ENCODE peak calls at places on chromosomes 7 and 10, in seven cellular contexts. One of them, this sample, is unnamed.

GRCh38 chr10:91043173-91043910 is 122.5 kb upstream of the ANKRD1 start:
- DNase-seq in CD8-positive, alpha-beta memory T cell: no peak
- DNase-seq in MM.1S: peak
- DNase-seq in small intestine: peak
- DNase-seq in heart right ventricle: peak
- DNase-seq in lower lobe of right lung: no peak
- DNase-seq in hepatocyte: peak
- DNase-seq in this sample: no peak

GRCh38 chr10:15311249-15311884 is 59.7 kb downstream of the FAM171A1 start:
- DNase-seq in CD8-positive, alpha-beta memory T cell: no peak
- DNase-seq in MM.1S: no peak
- DNase-seq in small intestine: no peak
- DNase-seq in heart right ventricle: no peak
- DNase-seq in lower lobe of right lung: no peak
- DNase-seq in hepatocyte: no peak
- DNase-seq in this sample: no peak

GRCh38 chr7:121049897-121050296 is 61.4 kb downstream of the CPED1 start:
- DNase-seq in CD8-positive, alpha-beta memory T cell: no peak
- DNase-seq in MM.1S: no peak
- DNase-seq in small intestine: no peak
- DNase-seq in heart right ventricle: no peak
- DNase-seq in lower lobe of right lung: no peak
- DNase-seq in hepatocyte: no peak
- DNase-seq in this sample: no peak

GRCh38 chr10:22684707-22685106 is 29.7 kb downstream of the PIP4K2A start:
- DNase-seq in CD8-positive, alpha-beta memory T cell: no peak
- DNase-seq in MM.1S: no peak
- DNase-seq in small intestine: no peak
- DNase-seq in heart right ventricle: no peak
- DNase-seq in lower lobe of right lung: no peak
- DNase-seq in hepatocyte: no peak
- DNase-seq in this sample: no peak

GRCh38 chr7:113698556-113699220 is 220.1 kb downstream of the PPP1R3A start:
- DNase-seq in CD8-positive, alpha-beta memory T cell: no peak
- DNase-seq in MM.1S: peak
- DNase-seq in small intestine: peak
- DNase-seq in heart right ventricle: no peak
- DNase-seq in lower lobe of right lung: no peak
- DNase-seq in hepatocyte: peak
- DNase-seq in this sample: no peak

GRCh38 chr7:155985518-155986427 is 173.5 kb upstream of the SHH start:
- DNase-seq in CD8-positive, alpha-beta memory T cell: no peak
- DNase-seq in MM.1S: no peak
- DNase-seq in small intestine: no peak
- DNase-seq in heart right ventricle: no peak
- DNase-seq in lower lobe of right lung: no peak
- DNase-seq in hepatocyte: no peak
- DNase-seq in this sample: peak

GRCh38 chr7:153524070-153524601 is 528.1 kb upstream of the DPP6 start:
- DNase-seq in CD8-positive, alpha-beta memory T cell: no peak
- DNase-seq in MM.1S: no peak
- DNase-seq in small intestine: no peak
- DNase-seq in heart right ventricle: peak
- DNase-seq in lower lobe of right lung: no peak
- DNase-seq in hepatocyte: no peak
- DNase-seq in this sample: no peak

GRCh38 chr10:111756541-111757061 is 427.0 kb downstream of the GPAM start:
- DNase-seq in CD8-positive, alpha-beta memory T cell: no peak
- DNase-seq in MM.1S: peak
- DNase-seq in small intestine: peak
- DNase-seq in heart right ventricle: peak
- DNase-seq in lower lobe of right lung: peak
- DNase-seq in hepatocyte: peak
- DNase-seq in this sample: peak

GRCh38 chr10:3773465-3774017 is 11.5 kb downstream of the KLF6 start:
- DNase-seq in CD8-positive, alpha-beta memory T cell: no peak
- DNase-seq in MM.1S: no peak
- DNase-seq in small intestine: no peak
- DNase-seq in heart right ventricle: no peak
- DNase-seq in lower lobe of right lung: no peak
- DNase-seq in hepatocyte: no peak
- DNase-seq in this sample: no peak

GRCh38 chr7:138278601-138279000 is 181.5 kb upstream of the TRIM24 start:
- DNase-seq in CD8-positive, alpha-beta memory T cell: no peak
- DNase-seq in MM.1S: no peak
- DNase-seq in small intestine: no peak
- DNase-seq in heart right ventricle: no peak
- DNase-seq in lower lobe of right lung: no peak
- DNase-seq in hepatocyte: no peak
- DNase-seq in this sample: no peak

GRCh38 chr7:104962781-104963180 is 51.2 kb upstream of the KMT2E start:
- DNase-seq in CD8-positive, alpha-beta memory T cell: no peak
- DNase-seq in MM.1S: peak
- DNase-seq in small intestine: no peak
- DNase-seq in heart right ventricle: no peak
- DNase-seq in lower lobe of right lung: no peak
- DNase-seq in hepatocyte: no peak
- DNase-seq in this sample: no peak

GRCh38 chr7:4998244-4998643 is 39.3 kb upstream of the MMD2 start:
- DNase-seq in CD8-positive, alpha-beta memory T cell: no peak
- DNase-seq in MM.1S: no peak
- DNase-seq in small intestine: no peak
- DNase-seq in heart right ventricle: no peak
- DNase-seq in lower lobe of right lung: no peak
- DNase-seq in hepatocyte: no peak
- DNase-seq in this sample: no peak

GRCh38 chr7:156545989-156546388 is 94.6 kb upstream of the RNF32 start:
- DNase-seq in CD8-positive, alpha-beta memory T cell: no peak
- DNase-seq in MM.1S: no peak
- DNase-seq in small intestine: no peak
- DNase-seq in heart right ventricle: no peak
- DNase-seq in lower lobe of right lung: no peak
- DNase-seq in hepatocyte: no peak
- DNase-seq in this sample: no peak

GRCh38 chr7:96720843-96721242 is 11.2 kb upstream of the SEM1 start:
- DNase-seq in CD8-positive, alpha-beta memory T cell: no peak
- DNase-seq in MM.1S: no peak
- DNase-seq in small intestine: no peak
- DNase-seq in heart right ventricle: no peak
- DNase-seq in lower lobe of right lung: no peak
- DNase-seq in hepatocyte: peak
- DNase-seq in this sample: no peak

GRCh38 chr7:40827217-40828085 is 692.6 kb downstream of the SUGCT start:
- DNase-seq in CD8-positive, alpha-beta memory T cell: no peak
- DNase-seq in MM.1S: no peak
- DNase-seq in small intestine: peak
- DNase-seq in heart right ventricle: no peak
- DNase-seq in lower lobe of right lung: no peak
- DNase-seq in hepatocyte: peak
- DNase-seq in this sample: no peak

GRCh38 chr10:77849039-77849664 is 77.4 kb downstream of the DLG5 start:
- DNase-seq in CD8-positive, alpha-beta memory T cell: no peak
- DNase-seq in MM.1S: no peak
- DNase-seq in small intestine: peak
- DNase-seq in heart right ventricle: no peak
- DNase-seq in lower lobe of right lung: no peak
- DNase-seq in hepatocyte: peak
- DNase-seq in this sample: no peak

GRCh38 chr10:112208981-112209380 is 25.4 kb upstream of the GPAM start:
- DNase-seq in CD8-positive, alpha-beta memory T cell: no peak
- DNase-seq in MM.1S: no peak
- DNase-seq in small intestine: no peak
- DNase-seq in heart right ventricle: no peak
- DNase-seq in lower lobe of right lung: no peak
- DNase-seq in hepatocyte: no peak
- DNase-seq in this sample: no peak

GRCh38 chr7:123689250-123689649 is 33.6 kb downstream of the LMOD2 start:
- DNase-seq in CD8-positive, alpha-beta memory T cell: no peak
- DNase-seq in MM.1S: no peak
- DNase-seq in small intestine: no peak
- DNase-seq in heart right ventricle: no peak
- DNase-seq in lower lobe of right lung: no peak
- DNase-seq in hepatocyte: no peak
- DNase-seq in this sample: no peak

GRCh38 chr10:101161494-101162299 is 30.6 kb downstream of the TLX1 start:
- DNase-seq in CD8-positive, alpha-beta memory T cell: peak
- DNase-seq in MM.1S: peak
- DNase-seq in small intestine: peak
- DNase-seq in heart right ventricle: peak
- DNase-seq in lower lobe of right lung: peak
- DNase-seq in hepatocyte: peak
- DNase-seq in this sample: peak

GRCh38 chr7:131173148-131173890 is 154.4 kb upstream of the MKLN1 start:
- DNase-seq in CD8-positive, alpha-beta memory T cell: no peak
- DNase-seq in MM.1S: no peak
- DNase-seq in small intestine: no peak
- DNase-seq in heart right ventricle: no peak
- DNase-seq in lower lobe of right lung: no peak
- DNase-seq in hepatocyte: no peak
- DNase-seq in this sample: no peak

GRCh38 chr10:44397476-44398225 is 12.8 kb upstream of the CXCL12 start:
- DNase-seq in CD8-positive, alpha-beta memory T cell: no peak
- DNase-seq in MM.1S: no peak
- DNase-seq in small intestine: no peak
- DNase-seq in heart right ventricle: no peak
- DNase-seq in lower lobe of right lung: no peak
- DNase-seq in hepatocyte: no peak
- DNase-seq in this sample: no peak

GRCh38 chr7:128167316-128167691 is 73.8 kb upstream of the LEP start:
- DNase-seq in CD8-positive, alpha-beta memory T cell: no peak
- DNase-seq in MM.1S: no peak
- DNase-seq in small intestine: peak
- DNase-seq in heart right ventricle: no peak
- DNase-seq in lower lobe of right lung: no peak
- DNase-seq in hepatocyte: peak
- DNase-seq in this sample: no peak

GRCh38 chr7:5360971-5361370 is 62.7 kb downstream of the TNRC18 start:
- DNase-seq in CD8-positive, alpha-beta memory T cell: no peak
- DNase-seq in MM.1S: no peak
- DNase-seq in small intestine: no peak
- DNase-seq in heart right ventricle: no peak
- DNase-seq in lower lobe of right lung: no peak
- DNase-seq in hepatocyte: no peak
- DNase-seq in this sample: no peak

GRCh38 chr7:38220452-38220851 is 42.4 kb downstream of the STARD3NL start:
- DNase-seq in CD8-positive, alpha-beta memory T cell: peak
- DNase-seq in MM.1S: no peak
- DNase-seq in small intestine: peak
- DNase-seq in heart right ventricle: no peak
- DNase-seq in lower lobe of right lung: no peak
- DNase-seq in hepatocyte: no peak
- DNase-seq in this sample: no peak

GRCh38 chr7:90804370-90804769 is 208.2 kb downstream of the CDK14 start:
- DNase-seq in CD8-positive, alpha-beta memory T cell: no peak
- DNase-seq in MM.1S: no peak
- DNase-seq in small intestine: no peak
- DNase-seq in heart right ventricle: no peak
- DNase-seq in lower lobe of right lung: no peak
- DNase-seq in hepatocyte: no peak
- DNase-seq in this sample: no peak

GRCh38 chr7:110894111-110894510 is 196.8 kb upstream of the LRRN3 start:
- DNase-seq in CD8-positive, alpha-beta memory T cell: no peak
- DNase-seq in MM.1S: no peak
- DNase-seq in small intestine: no peak
- DNase-seq in heart right ventricle: no peak
- DNase-seq in lower lobe of right lung: no peak
- DNase-seq in hepatocyte: no peak
- DNase-seq in this sample: no peak

GRCh38 chr10:61812920-61813319 is 88.6 kb upstream of the ARID5B start:
- DNase-seq in CD8-positive, alpha-beta memory T cell: no peak
- DNase-seq in MM.1S: no peak
- DNase-seq in small intestine: no peak
- DNase-seq in heart right ventricle: no peak
- DNase-seq in lower lobe of right lung: no peak
- DNase-seq in hepatocyte: no peak
- DNase-seq in this sample: no peak

GRCh38 chr10:124119933-124120332 is 26.5 kb upstream of the CHST15 start:
- DNase-seq in CD8-positive, alpha-beta memory T cell: no peak
- DNase-seq in MM.1S: no peak
- DNase-seq in small intestine: no peak
- DNase-seq in heart right ventricle: peak
- DNase-seq in lower lobe of right lung: peak
- DNase-seq in hepatocyte: no peak
- DNase-seq in this sample: peak
- H3K27ac ChIP-seq in CD8-positive, alpha-beta memory T cell: no peak
- H3K27ac ChIP-seq in MM.1S: no peak
- H3K27ac ChIP-seq in small intestine: no peak
- H3K27ac ChIP-seq in heart right ventricle: no peak
- H3K27ac ChIP-seq in lower lobe of right lung: peak
- H3K27ac ChIP-seq in hepatocyte: no peak
- H3K27ac ChIP-seq in this sample: no peak

DNA sequence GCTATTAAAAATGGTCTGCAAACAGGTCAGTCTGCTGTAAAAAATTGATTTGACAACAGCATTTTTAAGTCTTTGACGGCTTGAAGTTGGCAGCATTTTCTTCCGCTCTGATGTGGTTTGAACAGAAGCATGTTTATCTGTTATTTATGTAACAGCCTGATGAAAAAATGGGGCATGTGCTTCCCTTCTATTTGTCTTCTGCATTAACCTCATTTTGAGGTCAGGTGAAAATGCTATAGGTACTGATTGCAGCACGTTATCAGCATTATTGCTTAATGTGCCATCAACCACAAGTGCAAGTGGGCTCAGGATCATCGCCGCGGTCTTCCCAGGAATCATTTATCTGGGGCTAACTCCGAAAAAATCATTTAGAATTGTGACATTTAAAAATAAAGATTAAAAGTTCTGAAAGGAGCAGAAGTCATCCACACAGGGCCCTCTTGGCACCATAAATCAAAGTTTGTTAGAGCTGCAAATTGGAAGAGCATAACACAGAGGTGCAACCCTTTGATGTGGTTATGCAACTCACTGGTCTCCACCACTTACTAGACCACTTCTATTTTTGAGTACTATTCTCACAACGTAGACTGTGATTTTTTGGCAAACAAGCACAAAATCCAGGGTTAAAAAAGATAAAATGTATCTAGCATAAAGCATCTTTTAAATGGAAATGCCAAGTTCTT is 307.6 kb downstream of the MDFIC start:
- DNase-seq in CD8-positive, alpha-beta memory T cell: peak
- DNase-seq in MM.1S: peak
- DNase-seq in small intestine: no peak
- DNase-seq in heart right ventricle: no peak
- DNase-seq in lower lobe of right lung: no peak
- DNase-seq in hepatocyte: no peak
- DNase-seq in this sample: no peak
- H3K27ac ChIP-seq in CD8-positive, alpha-beta memory T cell: no peak
- H3K27ac ChIP-seq in MM.1S: no peak
- H3K27ac ChIP-seq in small intestine: no peak
- H3K27ac ChIP-seq in heart right ventricle: no peak
- H3K27ac ChIP-seq in lower lobe of right lung: no peak
- H3K27ac ChIP-seq in hepatocyte: no peak
- H3K27ac ChIP-seq in this sample: no peak

GRCh38 chr7:151552352-151553028 is 32.8 kb upstream of the RHEB start:
- DNase-seq in CD8-positive, alpha-beta memory T cell: no peak
- DNase-seq in MM.1S: no peak
- DNase-seq in small intestine: peak
- DNase-seq in heart right ventricle: peak
- DNase-seq in lower lobe of right lung: peak
- DNase-seq in hepatocyte: peak
- DNase-seq in this sample: no peak
- H3K27ac ChIP-seq in CD8-positive, alpha-beta memory T cell: no peak
- H3K27ac ChIP-seq in MM.1S: no peak
- H3K27ac ChIP-seq in small intestine: no peak
- H3K27ac ChIP-seq in heart right ventricle: no peak
- H3K27ac ChIP-seq in lower lobe of right lung: no peak
- H3K27ac ChIP-seq in hepatocyte: no peak
- H3K27ac ChIP-seq in this sample: no peak

GRCh38 chr10:73891585-73891984 is 17.2 kb upstream of the CAMK2G start:
- DNase-seq in CD8-positive, alpha-beta memory T cell: no peak
- DNase-seq in MM.1S: no peak
- DNase-seq in small intestine: no peak
- DNase-seq in heart right ventricle: no peak
- DNase-seq in lower lobe of right lung: no peak
- DNase-seq in hepatocyte: no peak
- DNase-seq in this sample: no peak
- H3K27ac ChIP-seq in CD8-positive, alpha-beta memory T cell: no peak
- H3K27ac ChIP-seq in MM.1S: no peak
- H3K27ac ChIP-seq in small intestine: no peak
- H3K27ac ChIP-seq in heart right ventricle: no peak
- H3K27ac ChIP-seq in lower lobe of right lung: no peak
- H3K27ac ChIP-seq in hepatocyte: no peak
- H3K27ac ChIP-seq in this sample: no peak